ENCODE peak calls at places on chromosomes 11 and 22, in four cellular contexts. R is adipocyte; O is stimulated activated CD8-positive, alpha-beta memory T cell treated with anti-CD3 and anti-CD28 coated beads, Interleukin-4, amount 100 ng/mL, for 1 hour; V is naive thymus-derived CD8-positive, alpha-beta T cell. Z is an unnamed sample.

GRCh38 chr11:8767466-8768142 is 85.0 kb downstream of the RPL27A start:
- DNase-seq in R (no peak), V (no peak), O (no peak), Z (no peak)

GRCh38 chr11:23885801-23886200 is 611.1 kb upstream of the LUZP2 start:
- DNase-seq in O (no peak), V (no peak), R (no peak), Z (no peak)

GRCh38 chr11:27166130-27166529 is 125.5 kb downstream of the BBOX1 start:
- DNase-seq in V (no peak), O (no peak), R (no peak), Z (no peak)

GRCh38 chr11:61140416-61140815 is 20.8 kb downstream of the VPS37C start:
- DNase-seq in O (no peak), R (no peak), V (no peak), Z (no peak)

GRCh38 chr11:64522843-64523242 is 68.2 kb upstream of the SLC22A12 start:
- DNase-seq in O (no peak), R (no peak), V (no peak), Z (no peak)

GRCh38 chr11:36890841-36891240 is 292.8 kb upstream of the RAG2 start:
- DNase-seq in O (no peak), V (no peak), R (no peak), Z (no peak)

GRCh38 chr11:15223318-15223717 is 108.6 kb downstream of the INSC start:
- DNase-seq in V (no peak), O (no peak), R (peak; percentile 25), Z (no peak)

GRCh38 chr11:934437-934950 is 8.8 kb downstream of the AP2A2 start:
- DNase-seq in V (no peak), O (no peak), R (no peak), Z (no peak)

GRCh38 chr11:62201376-62201775 is 7.1 kb upstream of the SCGB2A1 start:
- DNase-seq in V (no peak), O (no peak), R (no peak), Z (no peak)

GRCh38 chr22:31800065-31800464 is 46.2 kb downstream of the DEPDC5 start:
- DNase-seq in O (no peak), V (no peak), R (no peak), Z (no peak)

GRCh38 chr11:60699282-60699681 is at the start of gene MS4A8:
- DNase-seq in O (no peak), V (no peak), R (no peak), Z (no peak)

GRCh38 chr11:127843483-127844396 is 743.6 kb downstream of the ETS1 start:
- DNase-seq in R (peak; percentile 91), O (peak; percentile 25), V (peak; percentile 23), Z (peak; percentile 12)

GRCh38 chr11:96227244-96227643 is 115.8 kb downstream of the MAML2 start:
- DNase-seq in O (no peak), R (peak; percentile 64), V (no peak), Z (no peak)

GRCh38 chr11:29449280-29450074 is 567.4 kb downstream of the KCNA4 start:
- DNase-seq in V (no peak), R (peak; percentile 30), O (no peak), Z (no peak)

GRCh38 chr11:122248939-122249338 is 132.9 kb upstream of the BLID start:
- DNase-seq in V (no peak), O (no peak), R (no peak), Z (no peak)

GRCh38 chr11:79390923-79391322 is 49.9 kb downstream of the TENM4 start:
- DNase-seq in R (no peak), V (no peak), O (no peak), Z (no peak)

GRCh38 chr22:50727678-50728522 is 10.1 kb upstream of the ACR start:
- DNase-seq in R (no peak), O (no peak), V (no peak), Z (no peak)

GRCh38 chr11:34308821-34309585 is 48.8 kb downstream of the ABTB2 start:
- DNase-seq in V (no peak), R (peak; percentile 66), O (no peak), Z (no peak)

GRCh38 chr11:74686792-74687191 is 44.4 kb downstream of the CHRDL2 start:
- DNase-seq in V (no peak), O (no peak), R (no peak), Z (no peak)

GRCh38 chr22:19659805-19660345 is 54.4 kb upstream of the SEPTIN5 start:
- DNase-seq in O (no peak), V (no peak), R (no peak), Z (no peak)

GRCh38 chr11:130673698-130674097 is 225.3 kb downstream of the ADAMTS15 start:
- DNase-seq in R (no peak), V (no peak), O (no peak), Z (no peak)

GRCh38 chr11:17157773-17158172 is 50.0 kb downstream of the PIK3C2A start:
- DNase-seq in V (no peak), O (no peak), R (no peak), Z (no peak)

GRCh38 chr11:101523634-101524260 is 60.1 kb downstream of the TRPC6 start:
- DNase-seq in V (no peak), R (no peak), O (no peak), Z (no peak)

GRCh38 chr11:119112314-119113020 is 5.3 kb downstream of the C2CD2L start:
- DNase-seq in V (no peak), O (no peak), R (no peak), Z (no peak)

GRCh38 chr11:118921929-118922744 is 3.6 kb downstream of the BCL9L start:
- DNase-seq in V (no peak), R (peak; percentile 86), O (no peak), Z (no peak)

GRCh38 chr22:49863936-49864335 is 10.3 kb downstream of the ZBED4 start:
- DNase-seq in R (no peak), V (no peak), O (no peak), Z (no peak)

GRCh38 chr11:65298655-65299179 is 15.9 kb upstream of the CDC42EP2 start:
- DNase-seq in O (no peak), R (peak; percentile 69), V (no peak), Z (no peak)

GRCh38 chr11:86473991-86474833 is 99.5 kb downstream of the CCDC81 start:
- DNase-seq in V (no peak), O (no peak), R (no peak), Z (no peak)

GRCh38 chr11:115984228-115984627 is 480.0 kb upstream of the CADM1 start:
- DNase-seq in R (no peak), V (no peak), O (no peak), Z (no peak)